ENCODE peak calls at places on chromosomes 1 and 21, in eight cellular contexts. Z is lung; B is HFF-Myc; A is upper lobe of right lung; C is kidney; N is CD4-positive, alpha-beta T cell; U is astrocyte of the spinal cord; Y is RWPE1. S is an unnamed sample.

GRCh38 chr1:85447000-85447943 is 17.7 kb downstream of the DDAH1 start:
- DNase-seq in Y (no peak), N (no peak), B (no peak), C (no peak), U (peak), Z (no peak), A (no peak), S (no peak)

GRCh38 chr1:1020000-1020404 is at the start of gene AGRN:
- DNase-seq in Z (no peak), Y (no peak), B (no peak), A (no peak), C (no peak), U (no peak), N (no peak), S (no peak)

GRCh38 chr1:62530516-62531154 is 66.7 kb upstream of the ANGPTL3 start:
- DNase-seq in N (no peak), U (peak), Y (peak), B (peak), Z (peak), C (no peak), A (peak), S (peak)

GRCh38 chr1:183735069-183735860 is 69.7 kb upstream of the RGL1 start:
- DNase-seq in U (no peak), Z (no peak), A (no peak), B (no peak), N (no peak), C (no peak), Y (no peak), S (no peak)

GRCh38 chr1:152143147-152143845 is 15.7 kb downstream of the RPTN start:
- DNase-seq in A (no peak), Z (no peak), B (no peak), N (no peak), U (no peak), Y (no peak), C (no peak), S (no peak)

GRCh38 chr1:220843481-220844011 is 35.7 kb upstream of the HLX start:
- DNase-seq in U (peak), Y (no peak), Z (no peak), N (no peak), A (no peak), B (peak), C (no peak), S (no peak)

GRCh38 chr21:44755227-44755626 is 43.9 kb upstream of the TSPEAR start:
- DNase-seq in Z (no peak), A (no peak), C (no peak), U (peak), Y (no peak), N (no peak), B (no peak), S (no peak)

GRCh38 chr1:160405331-160405877 is 5.0 kb downstream of the VANGL2 start:
- DNase-seq in C (no peak), U (no peak), A (no peak), B (no peak), N (no peak), Y (no peak), Z (no peak), S (no peak)

GRCh38 chr1:85203573-85204169 is 2.9 kb upstream of the SYDE2 start:
- DNase-seq in N (no peak), Y (no peak), B (no peak), Z (no peak), U (peak), A (no peak), C (no peak), S (no peak)

GRCh38 chr1:209675567-209676154 is 449 bp downstream of the G0S2 start:
- DNase-seq in Z (no peak), C (peak), N (no peak), A (peak), Y (no peak), B (no peak), U (peak), S (peak)

GRCh38 chr1:19877821-19878636 is 4.2 kb upstream of the OTUD3 start:
- DNase-seq in N (no peak), U (no peak), C (no peak), Y (peak), A (no peak), Z (no peak), B (no peak), S (no peak)

GRCh38 chr1:165903672-165904071 is 76.3 kb downstream of the UCK2 start:
- DNase-seq in N (no peak), Z (no peak), B (no peak), U (peak), Y (peak), C (no peak), A (no peak), S (no peak)

GRCh38 chr1:209791920-209792319 is 7.6 kb upstream of the C1orf74 start:
- DNase-seq in C (no peak), A (no peak), U (no peak), Y (no peak), Z (no peak), B (no peak), N (no peak), S (no peak)

GRCh38 chr1:230206976-230207375 is 139.9 kb downstream of the GALNT2 start:
- DNase-seq in N (no peak), C (no peak), Y (no peak), U (no peak), B (no peak), A (no peak), Z (no peak), S (no peak)

GRCh38 chr1:30876451-30877204 is 31.9 kb downstream of the SDC3 start:
- DNase-seq in A (no peak), U (no peak), B (no peak), N (no peak), Z (no peak), Y (no peak), C (no peak), S (no peak)

GRCh38 chr1:163231385-163231784 is 28.7 kb upstream of the RGS5 start:
- DNase-seq in Y (no peak), B (peak), U (peak), C (no peak), N (no peak), A (no peak), Z (no peak), S (no peak)

GRCh38 chr21:46604975-46605758 is at the start of gene S100B:
- DNase-seq in C (no peak), N (no peak), Z (no peak), B (no peak), Y (no peak), U (no peak), A (peak), S (no peak)

GRCh38 chr1:160864173-160864572 is 1.5 kb upstream of the CD244 start:
- DNase-seq in N (no peak), Z (no peak), U (no peak), Y (no peak), A (no peak), C (no peak), B (no peak), S (no peak)

GRCh38 chr1:158371188-158371953 is 17.7 kb downstream of the CD1E start:
- DNase-seq in A (no peak), N (no peak), Z (no peak), C (no peak), Y (no peak), B (no peak), U (no peak), S (no peak)

GRCh38 chr1:161359316-161359715 is 8.4 kb downstream of the CFAP126 start:
- DNase-seq in A (no peak), B (no peak), Y (no peak), C (no peak), N (no peak), Z (no peak), U (no peak), S (no peak)

GRCh38 chr1:156618853-156619581 is at the start of gene HAPLN2:
- DNase-seq in C (no peak), Y (no peak), A (peak), N (no peak), U (no peak), Z (no peak), B (no peak), S (peak)
- TF ChIP-seq CTCF in C (peak), Y (peak), A (peak), N (peak), U (peak), Z (no peak), B (peak), S (no peak)

GRCh38 chr21:17925000-17925610 is 105.9 kb upstream of the C21orf91 start:
- DNase-seq in N (peak), Z (peak), B (peak), A (no peak), C (no peak), Y (peak), U (peak), S (peak)

GRCh38 chr21:17929514-17929913 is 110.4 kb upstream of the C21orf91 start:
- DNase-seq in U (no peak), C (no peak), Z (no peak), A (no peak), Y (no peak), N (no peak), B (no peak), S (no peak)

GRCh38 chr21:17921579-17922530 is 102.7 kb upstream of the C21orf91 start:
- DNase-seq in U (peak), Y (peak), A (no peak), N (no peak), B (peak), C (no peak), Z (no peak), S (no peak)

GRCh38 chr21:17930102-17930501 is 110.9 kb upstream of the C21orf91 start:
- DNase-seq in Y (no peak), B (no peak), Z (no peak), N (no peak), A (no peak), U (no peak), C (no peak), S (no peak)

GRCh38 chr21:17925900-17926299 is 106.7 kb upstream of the C21orf91 start:
- DNase-seq in Y (no peak), N (no peak), Z (no peak), A (no peak), C (no peak), U (peak), B (no peak), S (peak)
- TF ChIP-seq CTCF in Y (peak), N (no peak), Z (no peak), A (peak), C (peak), U (peak), B (peak), S (peak)

GRCh38 chr1:88061106-88061829 is 622.8 kb upstream of the PKN2 start:
- DNase-seq in A (no peak), Z (no peak), Y (peak), U (peak), N (no peak), B (peak), C (no peak), S (peak)
- TF ChIP-seq CTCF in A (peak), Z (no peak), Y (peak), U (peak), N (no peak), B (peak), C (peak), S (peak)

GRCh38 chr1:41492341-41492848 is 7.9 kb upstream of the EDN2 start:
- DNase-seq in A (no peak), Y (no peak), Z (no peak), U (no peak), C (peak), N (no peak), B (no peak), S (peak)
- TF ChIP-seq CTCF in A (peak), Y (peak), Z (no peak), U (peak), C (peak), N (no peak), B (peak), S (peak)

DNA sequence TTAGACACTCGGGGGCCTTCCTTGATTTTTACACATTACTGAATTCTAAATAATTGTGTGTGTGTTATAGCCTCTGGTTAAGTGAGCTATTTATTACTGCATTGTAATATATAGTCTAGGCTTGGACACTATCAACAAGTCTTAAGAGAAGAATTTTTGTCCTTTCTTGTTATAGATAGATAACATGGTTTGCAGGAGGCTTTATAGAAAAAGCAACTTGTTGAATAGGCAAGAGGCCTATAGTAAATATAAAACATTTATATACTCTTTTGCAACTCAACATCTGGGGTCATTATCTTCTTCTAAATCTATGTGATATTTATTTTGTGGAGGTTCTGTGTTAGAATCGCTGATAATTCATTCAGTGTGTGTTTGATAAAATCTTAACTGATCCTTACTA is 293.8 kb downstream of the NFIA start:
- DNase-seq in A (no peak), N (no peak), U (no peak), B (no peak), C (no peak), Y (no peak), Z (no peak), S (no peak)
- TF ChIP-seq CTCF in A (no peak), N (no peak), U (no peak), B (no peak), C (no peak), Y (no peak), Z (no peak), S (no peak)

DNA sequence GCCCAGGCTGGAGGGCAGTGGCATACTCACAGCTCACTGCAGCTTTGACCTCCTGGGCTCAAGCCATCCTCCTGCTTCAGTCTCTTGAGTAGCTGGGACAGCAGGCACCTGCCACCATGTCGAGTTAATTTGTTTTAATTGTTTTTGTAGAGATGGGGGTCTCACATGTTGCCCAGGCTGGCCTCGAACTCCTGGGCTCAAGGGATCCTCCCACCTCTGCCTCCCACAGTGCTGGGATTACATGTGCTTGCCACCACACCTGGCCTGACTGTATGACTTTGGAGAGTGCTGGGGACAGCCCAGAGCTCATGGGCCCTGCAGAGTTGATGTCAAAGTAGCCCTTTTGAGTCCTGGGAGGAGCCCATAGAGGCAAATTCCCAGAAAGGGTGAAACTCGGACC is 1.8 kb downstream of the OBSCN start:
- DNase-seq in Y (no peak), B (no peak), Z (no peak), A (no peak), C (no peak), U (no peak), N (no peak), S (no peak)
- TF ChIP-seq CTCF in Y (no peak), B (no peak), Z (no peak), A (no peak), C (no peak), U (no peak), N (no peak), S (no peak)

DNA sequence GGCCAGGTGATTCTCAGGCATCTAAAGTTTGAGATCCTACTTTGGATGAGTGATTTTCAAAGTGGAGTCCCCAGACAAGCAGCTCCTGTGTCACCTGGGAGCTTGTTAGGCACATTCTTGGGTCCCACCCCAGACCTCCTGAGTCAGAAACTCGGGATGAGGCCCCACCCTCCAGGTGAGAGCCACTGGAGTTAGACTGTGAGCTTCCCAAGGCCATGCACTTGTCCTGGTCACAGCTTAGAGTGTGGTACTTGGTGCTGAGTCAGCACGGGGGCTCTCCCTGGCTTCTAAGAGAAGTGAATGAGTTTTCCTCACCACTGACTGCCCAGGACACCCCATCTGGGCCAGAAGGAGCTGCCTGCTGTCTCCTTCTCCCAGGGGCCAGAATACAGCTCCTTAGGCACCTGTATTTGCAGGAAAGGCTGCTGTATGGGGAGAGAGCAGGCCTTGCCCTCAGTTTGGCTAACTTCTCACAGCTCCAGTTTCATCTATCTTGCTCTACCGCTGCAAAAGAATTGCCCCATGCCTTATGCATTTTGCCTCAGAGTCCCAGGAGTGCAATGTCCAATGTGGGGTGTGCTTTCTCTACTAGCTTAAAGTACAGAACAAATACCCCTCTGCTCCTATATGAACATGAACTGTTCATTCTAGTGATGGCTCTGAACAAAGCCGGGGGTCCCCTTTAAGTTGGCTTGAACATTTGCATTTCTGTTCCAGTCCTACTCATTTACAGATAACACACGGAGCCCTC is 98.1 kb downstream of the PSMG1 start:
- DNase-seq in A (no peak), U (no peak), N (no peak), Z (no peak), B (no peak), Y (no peak), C (no peak), S (no peak)
- TF ChIP-seq CTCF in A (no peak), U (no peak), N (no peak), Z (no peak), B (no peak), Y (no peak), C (no peak), S (no peak)

S was measured in endothelial cell.